ENCODE peak calls at places on chromosomes 5 and 9, in ten cellular contexts. One of them, this sample, is unnamed.

GRCh38 chr5:54440456-54440893 is 15.0 kb upstream of the HSPB3 start:
- DNase-seq in hypothalamus: no peak
- DNase-seq in GM19239: no peak
- DNase-seq in stimulated activated CD4-positive, alpha-beta T cell treated with anti-CD3 and anti-CD28 coated beads, Interleukin-12 subunit alpha, Interleukin-12 subunit beta, amount 100 ng/mL, for 48 hours: no peak
- DNase-seq in fibroblast of lung: no peak
- DNase-seq in stimulated activated CD8-positive, alpha-beta memory T cell treated with anti-CD3 and anti-CD28 coated beads, Interleukin-12 subunit alpha, Interleukin-12 subunit beta, amount 100 ng/mL, for 1 hour: no peak
- DNase-seq in activated T-cell treated with anti-CD3 and anti-CD28 coated beads for 24 hours: no peak
- DNase-seq in GM20000: peak
- DNase-seq in midbrain: peak
- DNase-seq in AML-193: no peak
- DNase-seq in this sample: no peak

GRCh38 chr9:137438591-137439157 is 2.5 kb downstream of the ENTPD8 start:
- DNase-seq in hypothalamus: no peak
- DNase-seq in GM19239: no peak
- DNase-seq in stimulated activated CD4-positive, alpha-beta T cell treated with anti-CD3 and anti-CD28 coated beads, Interleukin-12 subunit alpha, Interleukin-12 subunit beta, amount 100 ng/mL, for 48 hours: no peak
- DNase-seq in fibroblast of lung: no peak
- DNase-seq in stimulated activated CD8-positive, alpha-beta memory T cell treated with anti-CD3 and anti-CD28 coated beads, Interleukin-12 subunit alpha, Interleukin-12 subunit beta, amount 100 ng/mL, for 1 hour: no peak
- DNase-seq in activated T-cell treated with anti-CD3 and anti-CD28 coated beads for 24 hours: no peak
- DNase-seq in GM20000: no peak
- DNase-seq in midbrain: no peak
- DNase-seq in AML-193: no peak
- DNase-seq in this sample: no peak

GRCh38 chr5:79471556-79471955 is 42.4 kb downstream of the HOMER1 start:
- DNase-seq in hypothalamus: no peak
- DNase-seq in GM19239: no peak
- DNase-seq in stimulated activated CD4-positive, alpha-beta T cell treated with anti-CD3 and anti-CD28 coated beads, Interleukin-12 subunit alpha, Interleukin-12 subunit beta, amount 100 ng/mL, for 48 hours: no peak
- DNase-seq in fibroblast of lung: no peak
- DNase-seq in stimulated activated CD8-positive, alpha-beta memory T cell treated with anti-CD3 and anti-CD28 coated beads, Interleukin-12 subunit alpha, Interleukin-12 subunit beta, amount 100 ng/mL, for 1 hour: no peak
- DNase-seq in activated T-cell treated with anti-CD3 and anti-CD28 coated beads for 24 hours: no peak
- DNase-seq in GM20000: no peak
- DNase-seq in midbrain: no peak
- DNase-seq in AML-193: no peak
- DNase-seq in this sample: no peak

GRCh38 chr5:1386274-1386717 is 41.4 kb upstream of the CLPTM1L start:
- DNase-seq in hypothalamus: peak
- DNase-seq in GM19239: peak
- DNase-seq in stimulated activated CD4-positive, alpha-beta T cell treated with anti-CD3 and anti-CD28 coated beads, Interleukin-12 subunit alpha, Interleukin-12 subunit beta, amount 100 ng/mL, for 48 hours: peak
- DNase-seq in fibroblast of lung: peak
- DNase-seq in stimulated activated CD8-positive, alpha-beta memory T cell treated with anti-CD3 and anti-CD28 coated beads, Interleukin-12 subunit alpha, Interleukin-12 subunit beta, amount 100 ng/mL, for 1 hour: peak
- DNase-seq in activated T-cell treated with anti-CD3 and anti-CD28 coated beads for 24 hours: peak
- DNase-seq in GM20000: peak
- DNase-seq in midbrain: peak
- DNase-seq in AML-193: peak
- DNase-seq in this sample: no peak

GRCh38 chr5:107671742-107672211 is 1.0 kb upstream of the EFNA5 start:
- DNase-seq in hypothalamus: peak
- DNase-seq in GM19239: peak
- DNase-seq in stimulated activated CD4-positive, alpha-beta T cell treated with anti-CD3 and anti-CD28 coated beads, Interleukin-12 subunit alpha, Interleukin-12 subunit beta, amount 100 ng/mL, for 48 hours: no peak
- DNase-seq in fibroblast of lung: peak
- DNase-seq in stimulated activated CD8-positive, alpha-beta memory T cell treated with anti-CD3 and anti-CD28 coated beads, Interleukin-12 subunit alpha, Interleukin-12 subunit beta, amount 100 ng/mL, for 1 hour: no peak
- DNase-seq in activated T-cell treated with anti-CD3 and anti-CD28 coated beads for 24 hours: no peak
- DNase-seq in GM20000: no peak
- DNase-seq in midbrain: peak
- DNase-seq in AML-193: no peak
- DNase-seq in this sample: peak

GRCh38 chr5:150458819-150459557 is 9.4 kb upstream of the RPS14 start:
- DNase-seq in hypothalamus: peak
- DNase-seq in GM19239: peak
- DNase-seq in stimulated activated CD4-positive, alpha-beta T cell treated with anti-CD3 and anti-CD28 coated beads, Interleukin-12 subunit alpha, Interleukin-12 subunit beta, amount 100 ng/mL, for 48 hours: peak
- DNase-seq in fibroblast of lung: peak
- DNase-seq in stimulated activated CD8-positive, alpha-beta memory T cell treated with anti-CD3 and anti-CD28 coated beads, Interleukin-12 subunit alpha, Interleukin-12 subunit beta, amount 100 ng/mL, for 1 hour: peak
- DNase-seq in activated T-cell treated with anti-CD3 and anti-CD28 coated beads for 24 hours: peak
- DNase-seq in GM20000: peak
- DNase-seq in midbrain: peak
- DNase-seq in AML-193: peak
- DNase-seq in this sample: peak

GRCh38 chr5:142145106-142145900 is 36.7 kb downstream of the NDFIP1 start:
- DNase-seq in hypothalamus: no peak
- DNase-seq in GM19239: peak
- DNase-seq in stimulated activated CD4-positive, alpha-beta T cell treated with anti-CD3 and anti-CD28 coated beads, Interleukin-12 subunit alpha, Interleukin-12 subunit beta, amount 100 ng/mL, for 48 hours: peak
- DNase-seq in fibroblast of lung: peak
- DNase-seq in stimulated activated CD8-positive, alpha-beta memory T cell treated with anti-CD3 and anti-CD28 coated beads, Interleukin-12 subunit alpha, Interleukin-12 subunit beta, amount 100 ng/mL, for 1 hour: peak
- DNase-seq in activated T-cell treated with anti-CD3 and anti-CD28 coated beads for 24 hours: peak
- DNase-seq in GM20000: peak
- DNase-seq in midbrain: peak
- DNase-seq in AML-193: peak
- DNase-seq in this sample: peak

GRCh38 chr5:5270958-5271605 is 131.0 kb downstream of the ADAMTS16 start:
- DNase-seq in hypothalamus: peak
- DNase-seq in GM19239: no peak
- DNase-seq in stimulated activated CD4-positive, alpha-beta T cell treated with anti-CD3 and anti-CD28 coated beads, Interleukin-12 subunit alpha, Interleukin-12 subunit beta, amount 100 ng/mL, for 48 hours: no peak
- DNase-seq in fibroblast of lung: peak
- DNase-seq in stimulated activated CD8-positive, alpha-beta memory T cell treated with anti-CD3 and anti-CD28 coated beads, Interleukin-12 subunit alpha, Interleukin-12 subunit beta, amount 100 ng/mL, for 1 hour: no peak
- DNase-seq in activated T-cell treated with anti-CD3 and anti-CD28 coated beads for 24 hours: no peak
- DNase-seq in GM20000: no peak
- DNase-seq in midbrain: peak
- DNase-seq in AML-193: no peak
- DNase-seq in this sample: peak

GRCh38 chr5:135353952-135354721 is 44.9 kb downstream of the MACROH2A1 start:
- DNase-seq in hypothalamus: no peak
- DNase-seq in GM19239: no peak
- DNase-seq in stimulated activated CD4-positive, alpha-beta T cell treated with anti-CD3 and anti-CD28 coated beads, Interleukin-12 subunit alpha, Interleukin-12 subunit beta, amount 100 ng/mL, for 48 hours: no peak
- DNase-seq in fibroblast of lung: peak
- DNase-seq in stimulated activated CD8-positive, alpha-beta memory T cell treated with anti-CD3 and anti-CD28 coated beads, Interleukin-12 subunit alpha, Interleukin-12 subunit beta, amount 100 ng/mL, for 1 hour: no peak
- DNase-seq in activated T-cell treated with anti-CD3 and anti-CD28 coated beads for 24 hours: no peak
- DNase-seq in GM20000: no peak
- DNase-seq in midbrain: peak
- DNase-seq in AML-193: no peak
- DNase-seq in this sample: peak

GRCh38 chr9:70413427-70413797 is 1.0 kb downstream of the KLF9 start:
- DNase-seq in hypothalamus: no peak
- DNase-seq in GM19239: no peak
- DNase-seq in stimulated activated CD4-positive, alpha-beta T cell treated with anti-CD3 and anti-CD28 coated beads, Interleukin-12 subunit alpha, Interleukin-12 subunit beta, amount 100 ng/mL, for 48 hours: no peak
- DNase-seq in fibroblast of lung: no peak
- DNase-seq in stimulated activated CD8-positive, alpha-beta memory T cell treated with anti-CD3 and anti-CD28 coated beads, Interleukin-12 subunit alpha, Interleukin-12 subunit beta, amount 100 ng/mL, for 1 hour: no peak
- DNase-seq in activated T-cell treated with anti-CD3 and anti-CD28 coated beads for 24 hours: no peak
- DNase-seq in GM20000: peak
- DNase-seq in midbrain: no peak
- DNase-seq in AML-193: no peak
- DNase-seq in this sample: peak

GRCh38 chr9:92564479-92564878 is 28.7 kb upstream of the ECM2 start:
- DNase-seq in hypothalamus: no peak
- DNase-seq in GM19239: no peak
- DNase-seq in stimulated activated CD4-positive, alpha-beta T cell treated with anti-CD3 and anti-CD28 coated beads, Interleukin-12 subunit alpha, Interleukin-12 subunit beta, amount 100 ng/mL, for 48 hours: no peak
- DNase-seq in fibroblast of lung: peak
- DNase-seq in stimulated activated CD8-positive, alpha-beta memory T cell treated with anti-CD3 and anti-CD28 coated beads, Interleukin-12 subunit alpha, Interleukin-12 subunit beta, amount 100 ng/mL, for 1 hour: no peak
- DNase-seq in activated T-cell treated with anti-CD3 and anti-CD28 coated beads for 24 hours: no peak
- DNase-seq in GM20000: no peak
- DNase-seq in midbrain: no peak
- DNase-seq in AML-193: no peak
- DNase-seq in this sample: no peak

GRCh38 chr9:18207735-18208134 is 266.2 kb upstream of the ADAMTSL1 start:
- DNase-seq in hypothalamus: no peak
- DNase-seq in GM19239: no peak
- DNase-seq in stimulated activated CD4-positive, alpha-beta T cell treated with anti-CD3 and anti-CD28 coated beads, Interleukin-12 subunit alpha, Interleukin-12 subunit beta, amount 100 ng/mL, for 48 hours: no peak
- DNase-seq in fibroblast of lung: no peak
- DNase-seq in stimulated activated CD8-positive, alpha-beta memory T cell treated with anti-CD3 and anti-CD28 coated beads, Interleukin-12 subunit alpha, Interleukin-12 subunit beta, amount 100 ng/mL, for 1 hour: no peak
- DNase-seq in activated T-cell treated with anti-CD3 and anti-CD28 coated beads for 24 hours: no peak
- DNase-seq in GM20000: no peak
- DNase-seq in midbrain: no peak
- DNase-seq in AML-193: no peak
- DNase-seq in this sample: no peak

GRCh38 chr5:179261301-179262125 is 83.7 kb downstream of the ADAMTS2 start:
- DNase-seq in hypothalamus: no peak
- DNase-seq in GM19239: no peak
- DNase-seq in stimulated activated CD4-positive, alpha-beta T cell treated with anti-CD3 and anti-CD28 coated beads, Interleukin-12 subunit alpha, Interleukin-12 subunit beta, amount 100 ng/mL, for 48 hours: no peak
- DNase-seq in fibroblast of lung: no peak
- DNase-seq in stimulated activated CD8-positive, alpha-beta memory T cell treated with anti-CD3 and anti-CD28 coated beads, Interleukin-12 subunit alpha, Interleukin-12 subunit beta, amount 100 ng/mL, for 1 hour: no peak
- DNase-seq in activated T-cell treated with anti-CD3 and anti-CD28 coated beads for 24 hours: no peak
- DNase-seq in GM20000: no peak
- DNase-seq in midbrain: peak
- DNase-seq in AML-193: no peak
- DNase-seq in this sample: peak

GRCh38 chr5:168706655-168707069 is 127.5 kb upstream of the PANK3 start:
- DNase-seq in hypothalamus: peak
- DNase-seq in GM19239: no peak
- DNase-seq in stimulated activated CD4-positive, alpha-beta T cell treated with anti-CD3 and anti-CD28 coated beads, Interleukin-12 subunit alpha, Interleukin-12 subunit beta, amount 100 ng/mL, for 48 hours: no peak
- DNase-seq in fibroblast of lung: peak
- DNase-seq in stimulated activated CD8-positive, alpha-beta memory T cell treated with anti-CD3 and anti-CD28 coated beads, Interleukin-12 subunit alpha, Interleukin-12 subunit beta, amount 100 ng/mL, for 1 hour: no peak
- DNase-seq in activated T-cell treated with anti-CD3 and anti-CD28 coated beads for 24 hours: no peak
- DNase-seq in GM20000: no peak
- DNase-seq in midbrain: peak
- DNase-seq in AML-193: no peak
- DNase-seq in this sample: peak

GRCh38 chr9:97563458-97564135 is 62.1 kb downstream of the TMOD1 start:
- DNase-seq in hypothalamus: no peak
- DNase-seq in GM19239: no peak
- DNase-seq in stimulated activated CD4-positive, alpha-beta T cell treated with anti-CD3 and anti-CD28 coated beads, Interleukin-12 subunit alpha, Interleukin-12 subunit beta, amount 100 ng/mL, for 48 hours: no peak
- DNase-seq in fibroblast of lung: no peak
- DNase-seq in stimulated activated CD8-positive, alpha-beta memory T cell treated with anti-CD3 and anti-CD28 coated beads, Interleukin-12 subunit alpha, Interleukin-12 subunit beta, amount 100 ng/mL, for 1 hour: no peak
- DNase-seq in activated T-cell treated with anti-CD3 and anti-CD28 coated beads for 24 hours: no peak
- DNase-seq in GM20000: no peak
- DNase-seq in midbrain: no peak
- DNase-seq in AML-193: no peak
- DNase-seq in this sample: peak

GRCh38 chr9:63817622-63818518 is 1467.1 kb downstream of the FOXD4L5 start:
- DNase-seq in hypothalamus: no peak
- DNase-seq in GM19239: no peak
- DNase-seq in stimulated activated CD4-positive, alpha-beta T cell treated with anti-CD3 and anti-CD28 coated beads, Interleukin-12 subunit alpha, Interleukin-12 subunit beta, amount 100 ng/mL, for 48 hours: peak
- DNase-seq in fibroblast of lung: peak
- DNase-seq in stimulated activated CD8-positive, alpha-beta memory T cell treated with anti-CD3 and anti-CD28 coated beads, Interleukin-12 subunit alpha, Interleukin-12 subunit beta, amount 100 ng/mL, for 1 hour: peak
- DNase-seq in activated T-cell treated with anti-CD3 and anti-CD28 coated beads for 24 hours: peak
- DNase-seq in GM20000: peak
- DNase-seq in midbrain: no peak
- DNase-seq in AML-193: no peak
- DNase-seq in this sample: no peak

GRCh38 chr9:3478549-3478953 is 47.2 kb downstream of the RFX3 start:
- DNase-seq in hypothalamus: no peak
- DNase-seq in GM19239: no peak
- DNase-seq in stimulated activated CD4-positive, alpha-beta T cell treated with anti-CD3 and anti-CD28 coated beads, Interleukin-12 subunit alpha, Interleukin-12 subunit beta, amount 100 ng/mL, for 48 hours: no peak
- DNase-seq in fibroblast of lung: peak
- DNase-seq in stimulated activated CD8-positive, alpha-beta memory T cell treated with anti-CD3 and anti-CD28 coated beads, Interleukin-12 subunit alpha, Interleukin-12 subunit beta, amount 100 ng/mL, for 1 hour: no peak
- DNase-seq in activated T-cell treated with anti-CD3 and anti-CD28 coated beads for 24 hours: no peak
- DNase-seq in GM20000: no peak
- DNase-seq in midbrain: no peak
- DNase-seq in AML-193: no peak
- DNase-seq in this sample: no peak